ENCODE peak calls at places on chromosomes 16 and 17, in four cellular contexts. U is A549, L is GM12878, M is HepG2. V is an unnamed sample.

GRCh38 chr16:87535855-87536794 is 43.3 kb upstream of the ZCCHC14 start:
- DNase-seq in U (no peak), L (no peak), M (peak; percentile 87), V (no peak)

GRCh38 chr17:915416-916201 is 64.0 kb downstream of the NXN start:
- DNase-seq in U (no peak), L (no peak), M (no peak), V (no peak)

GRCh38 chr17:75515229-75515522 is 161 bp downstream of the CASKIN2 start:
- DNase-seq in U (no peak), L (no peak), M (no peak), V (no peak)

GRCh38 chr16:11465675-11466074 is 120.4 kb downstream of the RMI2 start:
- DNase-seq in U (no peak), L (no peak), M (no peak), V (no peak)

GRCh38 chr17:82302991-82303943 is 14.1 kb downstream of the CD7 start:
- DNase-seq in U (no peak), L (no peak), M (no peak), V (no peak)

GRCh38 chr16:17757808-17758207 is 287.0 kb upstream of the XYLT1 start:
- DNase-seq in U (no peak), L (no peak), M (no peak), V (no peak)

GRCh38 chr16:58127033-58127556 is 2.1 kb downstream of the CFAP20 start:
- DNase-seq in U (peak; percentile 65), L (no peak), M (peak; percentile 49), V (no peak)

GRCh38 chr17:41284043-41284442 is 8.5 kb downstream of the KRTAP9-7 start:
- DNase-seq in U (no peak), L (no peak), M (peak; percentile 0), V (peak; percentile 0)

GRCh38 chr16:55386534-55387296 is 62.7 kb downstream of the IRX6 start:
- DNase-seq in U (no peak), L (no peak), M (no peak), V (no peak)

GRCh38 chr16:284204-285120 is 1.5 kb downstream of the PDIA2 start:
- DNase-seq in U (no peak), L (no peak), M (no peak), V (no peak)

GRCh38 chr17:16936536-16937310 is 35.2 kb downstream of the TNFRSF13B start:
- DNase-seq in U (no peak), L (no peak), M (no peak), V (no peak)

GRCh38 chr16:84841787-84842300 is 22.1 kb downstream of the CRISPLD2 start:
- DNase-seq in U (no peak), L (no peak), M (no peak), V (no peak)

GRCh38 chr16:85860413-85861094 is 38.4 kb upstream of the IRF8 start:
- DNase-seq in U (no peak), L (no peak), M (no peak), V (no peak)

GRCh38 chr16:5060073-5060641 is 5.6 kb downstream of the C16orf89 start:
- DNase-seq in U (no peak), L (no peak), M (no peak), V (no peak)

GRCh38 chr17:378068-378467 is 25.5 kb upstream of the RPH3AL start:
- DNase-seq in U (no peak), L (no peak), M (no peak), V (no peak)

GRCh38 chr17:74750327-74751069 is 2.1 kb downstream of the NHERF1 start:
- DNase-seq in U (no peak), L (no peak), M (peak; percentile 93), V (no peak)

GRCh38 chr16:89044394-89045180 is 49.1 kb upstream of the ACSF3 start:
- DNase-seq in U (no peak), L (no peak), M (no peak), V (no peak)

GRCh38 chr17:8781784-8782575 is 17.2 kb downstream of the MFSD6L start:
- DNase-seq in U (no peak), L (no peak), M (no peak), V (no peak)

DNA sequence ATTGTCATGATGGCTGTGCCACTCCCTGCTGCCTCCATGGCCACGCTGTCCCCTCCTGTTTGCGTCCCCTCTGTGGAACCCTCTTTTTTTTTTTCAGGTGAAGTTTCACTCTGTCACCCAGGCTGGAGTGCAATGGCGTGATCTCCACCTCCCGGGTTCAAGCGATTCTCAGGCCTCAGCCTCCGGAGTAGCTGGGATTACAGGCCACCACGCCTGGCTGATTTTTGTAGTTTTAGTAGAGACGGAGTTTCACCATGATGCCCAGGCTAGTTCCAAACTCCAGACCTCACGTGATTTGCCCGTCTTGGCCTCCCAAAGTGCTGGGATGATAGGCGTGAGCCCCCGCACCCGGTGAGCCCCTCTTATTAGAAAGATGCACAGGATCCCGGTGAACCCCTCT is 11.0 kb upstream of the UBE2I start:
- DNase-seq in U (no peak), L (no peak), M (no peak), V (no peak)
- TF ChIP-seq JUNB in U (no peak), L (no peak), M (no peak), V (no peak)

GRCh38 chr17:68325961-68326360 is 34.7 kb downstream of the ARSG start:
- DNase-seq in U (no peak), L (no peak), M (no peak), V (no peak)

GRCh38 chr17:68324654-68325336 is 33.5 kb downstream of the ARSG start:
- DNase-seq in U (no peak), L (no peak), M (no peak), V (no peak)

GRCh38 chr17:68327823-68328557 is 36.7 kb downstream of the ARSG start:
- DNase-seq in U (no peak), L (no peak), M (no peak), V (no peak)

GRCh38 chr17:68328676-68329075 is 37.4 kb downstream of the ARSG start:
- DNase-seq in U (no peak), L (no peak), M (no peak), V (no peak)

GRCh38 chr17:68326681-68327080 is 35.4 kb downstream of the ARSG start:
- DNase-seq in U (no peak), L (no peak), M (no peak), V (no peak)
- TF ChIP-seq CHD4 in U (no peak), L (no peak), M (no peak), V (no peak)

DNA sequence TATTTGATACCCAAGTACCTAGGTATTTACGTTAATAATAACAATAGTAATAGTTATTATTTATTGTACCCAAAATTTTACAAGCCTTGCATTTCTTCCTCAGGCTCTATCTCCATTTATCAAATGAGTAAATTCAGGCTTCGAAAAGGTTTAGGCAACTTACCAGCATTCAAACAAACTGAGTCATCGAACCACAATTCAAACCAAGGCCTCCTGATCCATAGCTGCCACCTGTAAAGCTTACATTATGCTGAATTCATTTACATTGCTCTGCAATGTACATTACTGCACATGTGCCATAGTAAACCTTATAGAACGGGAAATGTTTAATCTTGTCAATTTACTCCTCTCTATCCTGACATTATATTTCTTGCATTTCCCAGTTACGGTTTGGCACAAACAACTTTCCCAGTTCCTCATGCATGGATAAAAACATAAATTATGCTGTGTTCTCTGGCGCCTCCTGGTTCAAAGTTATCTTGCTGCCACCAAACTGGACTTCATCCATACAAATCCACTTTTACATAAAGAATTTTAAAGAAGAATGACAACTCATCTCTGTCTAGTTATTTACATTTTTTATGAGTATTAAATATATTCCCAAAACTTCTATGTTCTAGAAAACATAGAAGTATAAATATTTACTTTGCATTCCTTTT is 360.6 kb upstream of the SOX9 start:
- DNase-seq in U (no peak), L (no peak), M (no peak), V (no peak)
- TF ChIP-seq JUNB in U (no peak), L (no peak), M (no peak), V (no peak)

GRCh38 chr17:48567209-48567608 is 10.9 kb downstream of the HOXB4 start:
- DNase-seq in U (no peak), L (no peak), M (no peak), V (no peak)
- TF ChIP-seq CHD4 in U (no peak), L (no peak), M (no peak), V (no peak)

GRCh38 chr17:10099051-10099571 is 99.3 kb downstream of the GAS7 start:
- DNase-seq in U (no peak), L (no peak), M (no peak), V (no peak)
- TF ChIP-seq JUNB in U (no peak), L (no peak), M (no peak), V (no peak)

V was measured in K562.